ENCODE peak calls at places on chromosomes 2 and 18, in seven cellular contexts. U, K, C, T, O, V and W are unnamed samples.

GRCh38 chr2:201709049-201709448 is 10.6 kb upstream of the MPP4 start:
- DNase-seq in U (no peak), K (no peak), C (no peak), T (no peak), O (no peak), V (no peak), W (no peak)

GRCh38 chr2:11444737-11445136 is 21.2 kb downstream of the E2F6 start:
- DNase-seq in U (no peak), K (no peak), C (no peak), T (no peak), O (peak; percentile 11), V (peak; percentile 4), W (no peak)

GRCh38 chr2:71777946-71778345 is 324.6 kb downstream of the DYSF start:
- DNase-seq in U (peak; percentile 72), K (no peak), C (no peak), T (no peak), O (no peak), V (no peak), W (no peak)

GRCh38 chr2:61538920-61539559 is 884 bp upstream of the XPO1 start:
- DNase-seq in U (peak; percentile 36), K (no peak), C (peak; percentile 59), T (peak; percentile 41), O (peak; percentile 82), V (peak; percentile 68), W (peak; percentile 10)

GRCh38 chr18:904135-905090 is at the start of gene ADCYAP1:
- DNase-seq in U (no peak), K (peak; percentile 65), C (no peak), T (no peak), O (no peak), V (no peak), W (no peak)

GRCh38 chr2:175872716-175873115 is 129.4 kb downstream of the LNPK start:
- DNase-seq in U (no peak), K (no peak), C (no peak), T (peak; percentile 45), O (no peak), V (no peak), W (no peak)

GRCh38 chr2:26276488-26276887 is 31.7 kb downstream of the HADHB start:
- DNase-seq in U (no peak), K (no peak), C (no peak), T (no peak), O (no peak), V (no peak), W (no peak)

GRCh38 chr2:46954951-46955571 is 39.5 kb upstream of the MCFD2 start:
- DNase-seq in U (no peak), K (no peak), C (no peak), T (peak; percentile 90), O (peak; percentile 90), V (peak; percentile 87), W (no peak)

GRCh38 chr18:73824684-73825083 is 322.9 kb downstream of the FBXO15 start:
- DNase-seq in U (no peak), K (no peak), C (no peak), T (peak; percentile 50), O (no peak), V (no peak), W (no peak)

GRCh38 chr18:73563345-73563744 is 584.3 kb downstream of the FBXO15 start:
- DNase-seq in U (no peak), K (no peak), C (no peak), T (peak; percentile 54), O (no peak), V (peak; percentile 47), W (no peak)

GRCh38 chr2:1671916-1672315 is 72.4 kb downstream of the PXDN start:
- DNase-seq in U (no peak), K (no peak), C (no peak), T (no peak), O (no peak), V (no peak), W (no peak)

GRCh38 chr2:240451108-240451611 is 15.7 kb downstream of the GPC1 start:
- DNase-seq in U (no peak), K (no peak), C (no peak), T (no peak), O (no peak), V (no peak), W (no peak)

GRCh38 chr2:205792908-205793307 is 110.6 kb downstream of the NRP2 start:
- DNase-seq in U (no peak), K (no peak), C (no peak), T (no peak), O (no peak), V (no peak), W (no peak)

GRCh38 chr2:159285929-159286708 is at the start of gene WDSUB1:
- DNase-seq in U (peak; percentile 32), K (peak; percentile 61), C (peak; percentile 58), T (peak; percentile 56), O (peak; percentile 74), V (peak; percentile 74), W (peak; percentile 43)

GRCh38 chr2:11652555-11652954 is 17.4 kb downstream of the NTSR2 start:
- DNase-seq in U (peak; percentile 17), K (no peak), C (no peak), T (no peak), O (no peak), V (no peak), W (no peak)

GRCh38 chr2:152098798-152099654 is at the start of gene CACNB4:
- DNase-seq in U (no peak), K (peak; percentile 12), C (peak; percentile 72), T (peak; percentile 5), O (peak; percentile 56), V (peak; percentile 12), W (peak; percentile 75)

GRCh38 chr2:38145226-38145625 is 69.3 kb upstream of the CYP1B1 start:
- DNase-seq in U (no peak), K (no peak), C (no peak), T (no peak), O (no peak), V (no peak), W (no peak)

GRCh38 chr2:165778187-165778556 is 15.9 kb downstream of the GALNT3 start:
- DNase-seq in U (no peak), K (no peak), C (no peak), T (no peak), O (no peak), V (no peak), W (no peak)

GRCh38 chr18:335741-336140 is 67.9 kb upstream of the THOC1 start:
- DNase-seq in U (no peak), K (no peak), C (no peak), T (no peak), O (no peak), V (peak; percentile 44), W (no peak)

GRCh38 chr2:15159751-15160177 is 401.4 kb downstream of the NBAS start:
- DNase-seq in U (no peak), K (peak; percentile 27), C (peak; percentile 61), T (peak; percentile 54), O (peak; percentile 62), V (peak; percentile 79), W (peak; percentile 26)

GRCh38 chr2:41836944-41837343 is 210.9 kb upstream of the PKDCC start:
- DNase-seq in U (no peak), K (no peak), C (peak; percentile 50), T (peak; percentile 51), O (peak; percentile 16), V (peak; percentile 61), W (peak; percentile 10)

GRCh38 chr2:210617732-210618330 is 61.4 kb downstream of the CPS1 start:
- DNase-seq in U (peak; percentile 24), K (peak; percentile 86), C (peak; percentile 28), T (peak; percentile 58), O (peak; percentile 52), V (peak; percentile 38), W (peak; percentile 31)

GRCh38 chr2:226423498-226423960 is 376.1 kb downstream of the IRS1 start:
- DNase-seq in U (no peak), K (no peak), C (peak; percentile 87), T (peak; percentile 42), O (no peak), V (no peak), W (peak; percentile 3)

GRCh38 chr2:69779258-69779989 is 37.5 kb downstream of the ANXA4 start:
- DNase-seq in U (no peak), K (no peak), C (no peak), T (no peak), O (peak; percentile 80), V (peak; percentile 25), W (no peak)

GRCh38 chr2:238287702-238288649 is at the start of gene PER2:
- DNase-seq in U (peak; percentile 21), K (peak; percentile 10), C (peak; percentile 26), T (peak; percentile 90), O (peak; percentile 54), V (peak; percentile 84), W (peak; percentile 56)

GRCh38 chr2:15955232-15955983 is 15.1 kb downstream of the MYCN start:
- DNase-seq in U (no peak), K (no peak), C (no peak), T (no peak), O (no peak), V (no peak), W (no peak)

GRCh38 chr2:73930386-73930785 is 3.7 kb downstream of the DGUOK start:
- DNase-seq in U (no peak), K (no peak), C (no peak), T (no peak), O (no peak), V (no peak), W (no peak)

GRCh38 chr18:40210696-40211095 is 1744.3 kb upstream of the PIK3C3 start:
- DNase-seq in U (no peak), K (no peak), C (no peak), T (no peak), O (no peak), V (no peak), W (no peak)

GRCh38 chr2:98731709-98732349 is 897 bp upstream of the MGAT4A start:
- DNase-seq in U (no peak), K (no peak), C (peak; percentile 42), T (no peak), O (peak; percentile 5), V (peak; percentile 28), W (no peak)

GRCh38 chr2:241199897-241200821 is 11.7 kb downstream of the ANO7 start:
- DNase-seq in U (no peak), K (no peak), C (no peak), T (no peak), O (no peak), V (no peak), W (no peak)